ENCODE peak calls at places on chromosomes 12 and 14, in four cellular contexts. E is A549, T is DND-41, F is pancreas. L is an unnamed sample. For H3K4me1, the result is how much of the 10 kb centered on the place peaks cover.

GRCh38 chr12:24066865-24067264 is 117.4 kb upstream of the SOX5 start:
- DNase-seq in E (no peak), T (no peak), F (no peak), L (no peak)

GRCh38 chr14:53870997-53871396 is 85.6 kb downstream of the BMP4 start:
- DNase-seq in F (no peak), T (no peak), E (no peak), L (no peak)

GRCh38 chr12:104855599-104855998 is 102.5 kb downstream of the SLC41A2 start:
- DNase-seq in F (no peak), T (no peak), E (no peak), L (no peak)

GRCh38 chr14:63342381-63342780 is 23.6 kb upstream of the GPHB5 start:
- DNase-seq in E (peak), F (no peak), T (no peak), L (no peak)

GRCh38 chr12:14394317-14395058 is 29.0 kb downstream of the ATF7IP start:
- DNase-seq in E (peak), F (no peak), T (peak), L (no peak)

GRCh38 chr14:77076118-77076631 is 21.9 kb upstream of the CIPC start:
- DNase-seq in F (no peak), E (no peak), T (no peak), L (no peak)

GRCh38 chr12:100755186-100755585 is 39.4 kb upstream of the ANO4 start:
- DNase-seq in F (no peak), E (no peak), T (no peak), L (no peak)

GRCh38 chr14:75153295-75153694 is 23.1 kb downstream of the TMED10 start:
- DNase-seq in T (no peak), F (no peak), E (no peak), L (no peak)

GRCh38 chr14:100688598-100689499 is 37.8 kb upstream of the DLK1 start:
- DNase-seq in F (peak), T (no peak), E (peak), L (peak)

GRCh38 chr14:72256055-72256454 is 323.8 kb downstream of the RGS6 start:
- DNase-seq in T (no peak), E (no peak), F (no peak), L (no peak)

GRCh38 chr14:59060841-59061240 is 127.6 kb upstream of the DAAM1 start:
- DNase-seq in E (no peak), T (no peak), F (no peak), L (no peak)

GRCh38 chr14:99395904-99396530 is 84.6 kb downstream of the SETD3 start:
- DNase-seq in F (no peak), T (no peak), E (no peak), L (no peak)

GRCh38 chr12:110698171-110698902 is 9.4 kb upstream of the HVCN1 start:
- DNase-seq in T (peak), E (peak), F (peak), L (peak)

GRCh38 chr12:110702081-110702480 is 13.2 kb upstream of the HVCN1 start:
- DNase-seq in T (no peak), E (no peak), F (no peak), L (no peak)

GRCh38 chr12:110704231-110704630 is 15.3 kb upstream of the HVCN1 start:
- DNase-seq in F (no peak), E (no peak), T (no peak), L (no peak)

GRCh38 chr12:110696283-110696682 is 7.4 kb upstream of the HVCN1 start:
- DNase-seq in E (no peak), T (no peak), F (no peak), L (no peak)

DNA sequence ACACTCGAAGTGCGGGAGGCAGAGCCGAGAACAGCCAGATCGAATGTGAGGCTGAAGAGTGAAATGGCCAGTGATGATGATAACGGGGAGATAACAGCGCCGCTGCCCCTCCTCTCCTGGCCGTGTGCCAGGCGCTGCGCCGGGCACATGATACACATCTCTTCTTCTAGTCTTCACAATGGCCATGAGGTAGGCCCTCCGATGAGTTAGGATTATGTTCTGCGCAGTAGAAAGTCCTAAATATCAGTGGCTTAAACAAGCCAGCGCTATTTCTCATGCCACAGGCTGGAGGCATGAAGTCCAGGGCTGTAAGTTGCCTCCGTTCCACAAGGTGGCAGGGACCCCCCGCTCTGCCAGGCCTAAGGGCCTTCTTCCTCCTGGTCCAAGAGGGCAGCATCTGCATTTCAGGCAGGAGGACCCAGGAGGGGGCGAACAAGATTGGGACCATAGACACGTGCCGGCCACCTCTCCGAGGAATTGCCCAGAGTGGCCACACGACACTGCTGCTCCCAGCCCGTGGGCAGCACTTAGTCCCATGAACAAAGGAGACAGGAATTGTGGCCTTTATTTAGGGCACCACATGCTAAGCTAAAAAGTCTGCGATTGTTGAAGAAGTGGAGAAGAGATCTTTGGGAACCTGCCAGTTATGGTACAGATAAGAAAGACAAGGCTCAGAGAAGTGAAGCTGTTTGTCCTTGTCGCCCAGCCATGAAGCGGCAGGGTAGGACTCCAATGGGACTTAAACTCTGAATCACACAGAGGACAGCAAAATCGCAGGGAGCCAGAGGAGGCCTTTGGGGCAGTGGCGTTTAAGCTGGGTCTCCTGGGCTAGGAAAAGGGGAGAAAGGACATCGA is 10.9 kb upstream of the HVCN1 start:
- DNase-seq in T (no peak), E (peak), F (no peak), L (no peak)
- TF ChIP-seq CTCF in T (peak), E (no peak), F (no peak), L (no peak)

GRCh38 chr14:102897299-102898027 is 25.0 kb upstream of the AMN start:
- DNase-seq in E (no peak), F (no peak), T (no peak), L (no peak)
- H3K4me1 ChIP-seq in E (under half), F (under half), T (under half), L (under half)

GRCh38 chr12:51473947-51474346 is 49.3 kb downstream of the SLC4A8 start:
- DNase-seq in T (no peak), F (no peak), E (no peak), L (no peak)

GRCh38 chr12:51470116-51470515 is 45.5 kb downstream of the SLC4A8 start:
- DNase-seq in T (no peak), E (no peak), F (no peak), L (no peak)

GRCh38 chr12:51472984-51473383 is 48.4 kb downstream of the SLC4A8 start:
- DNase-seq in E (no peak), F (no peak), T (no peak), L (no peak)

GRCh38 chr12:51475543-51475942 is 50.9 kb downstream of the SLC4A8 start:
- DNase-seq in T (no peak), F (no peak), E (no peak), L (no peak)

DNA sequence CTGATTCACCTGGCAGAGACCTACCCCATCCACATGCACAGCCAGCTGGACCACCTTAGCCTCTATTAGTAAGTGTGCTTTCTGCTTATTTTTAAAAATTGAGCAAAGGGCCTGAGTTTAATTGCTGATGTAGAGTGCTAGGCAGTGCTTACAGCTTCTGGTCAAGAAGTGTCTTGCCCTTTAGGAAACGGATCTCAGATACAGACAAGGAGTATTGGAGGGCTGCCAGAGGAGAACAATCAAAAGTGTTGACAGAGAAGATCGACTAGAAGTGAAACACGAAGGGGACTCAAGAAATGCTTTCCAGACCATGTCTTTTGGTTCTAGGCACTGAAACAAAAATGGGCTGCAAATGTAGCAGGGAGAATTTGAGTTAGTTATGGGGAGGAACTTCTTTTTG is 46.8 kb downstream of the SLC4A8 start:
- DNase-seq in E (no peak), T (no peak), F (no peak), L (no peak)
- TF ChIP-seq CTCF in E (no peak), T (no peak), F (no peak), L (no peak)

GRCh38 chr12:55720071-55720564 is at the start of gene RDH5:
- DNase-seq in F (no peak), T (no peak), E (peak), L (no peak)

GRCh38 chr12:55718020-55718419 is 2.2 kb upstream of the RDH5 start:
- DNase-seq in T (no peak), E (no peak), F (no peak), L (no peak)

GRCh38 chr12:55717397-55718007 is 1.7 kb downstream of the BLOC1S1 start:
- DNase-seq in E (no peak), T (no peak), F (no peak), L (no peak)

GRCh38 chr12:55719371-55719770 is 822 bp upstream of the RDH5 start:
- DNase-seq in T (no peak), E (no peak), F (no peak), L (no peak)

GRCh38 chr12:55718650-55719275 is 1.4 kb upstream of the RDH5 start:
- DNase-seq in T (no peak), F (no peak), E (no peak), L (no peak)
- H3K4me1 ChIP-seq in T (under half), F (under half), E (half or more), L (under half)

DNA sequence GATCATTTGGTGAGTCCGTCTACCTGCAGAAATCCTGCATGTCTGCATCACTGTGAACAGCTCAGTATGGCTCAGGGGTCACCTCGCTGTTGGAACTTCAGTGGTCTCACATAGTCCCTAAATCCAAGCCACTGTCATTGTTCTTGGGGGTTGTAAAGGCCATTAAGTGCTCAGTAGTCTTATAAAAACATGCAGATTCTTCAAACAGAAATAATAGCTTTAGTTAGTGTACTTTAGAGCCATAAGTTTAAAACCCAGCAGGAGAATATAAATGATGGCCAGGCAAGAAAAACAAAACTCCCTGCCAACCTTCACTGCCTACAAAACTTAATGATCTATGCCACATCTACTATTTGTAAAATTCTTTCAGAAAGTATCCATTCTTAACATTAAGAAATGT is 396.3 kb downstream of the SYT1 start:
- DNase-seq in E (no peak), F (no peak), T (no peak), L (no peak)
- TF ChIP-seq CTCF in E (no peak), F (no peak), T (no peak), L (no peak)

DNA sequence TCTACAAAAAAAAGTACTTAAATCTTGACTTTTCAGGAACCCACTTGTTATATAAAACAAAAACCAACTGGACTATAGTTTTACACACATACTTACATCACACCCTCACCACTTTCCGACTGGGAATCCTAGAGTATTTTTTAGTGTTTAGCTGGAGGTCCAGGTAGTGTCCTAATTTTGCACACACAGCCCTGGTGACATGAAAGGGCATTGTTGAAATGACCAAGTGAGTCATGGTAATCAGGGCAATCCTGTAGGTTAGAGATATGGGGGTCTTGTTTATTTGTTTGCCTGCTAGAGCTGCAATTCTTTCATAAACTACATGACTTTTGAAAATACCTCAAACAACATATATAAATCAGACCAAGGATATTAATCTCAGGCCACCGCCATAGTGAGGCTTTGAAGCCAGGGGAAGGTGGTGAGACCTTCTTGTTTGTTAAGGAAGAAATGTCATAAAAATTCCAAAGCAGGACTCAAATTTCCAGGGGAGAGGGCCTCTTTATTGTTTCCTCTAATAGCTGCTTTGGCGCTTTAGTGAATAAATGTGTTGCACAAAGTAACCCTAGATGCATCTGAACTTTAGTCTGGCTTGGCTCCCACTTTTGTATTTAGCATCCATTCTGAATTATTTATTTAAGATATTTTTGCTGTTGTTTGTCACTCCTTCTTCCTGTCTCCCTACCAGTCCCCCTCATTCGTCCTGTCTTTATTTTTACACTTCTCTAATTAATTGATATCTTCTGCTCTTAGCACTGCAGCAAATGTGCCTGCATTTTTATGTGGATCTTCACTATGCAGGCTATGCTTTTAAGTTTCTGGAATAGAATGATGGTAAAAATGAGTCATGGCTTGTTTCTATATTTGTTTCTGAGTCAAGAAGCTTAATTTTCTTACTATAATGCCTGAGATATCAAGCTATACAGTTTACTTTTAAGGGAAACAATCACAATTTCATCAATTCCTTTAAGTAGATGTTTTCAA is 430.2 kb downstream of the RAD51B start:
- DNase-seq in F (no peak), E (peak), T (no peak), L (peak)
- H3K4me1 ChIP-seq in F (half or more), E (half or more), T (under half), L (half or more)

L was measured in PC-9.